ENCODE peak calls at places on chromosomes 1 and 21, in four cellular contexts. G is pons, R is NCI-H748 treated with DMSO at 0.1 percent for 48 hours, X is sciatic nerve. U is an unnamed sample.

GRCh38 chr1:213600879-213601278 is 386.9 kb upstream of the PROX1 start:
- DNase-seq in G (no peak), R (no peak), X (no peak), U (no peak)

GRCh38 chr1:26280333-26281042 is 602 bp downstream of the SH3BGRL3 start:
- DNase-seq in G (no peak), R (no peak), X (no peak), U (peak)

GRCh38 chr1:89971600-89971999 is 23.3 kb upstream of the ZNF326 start:
- DNase-seq in G (no peak), R (no peak), X (no peak), U (no peak)

GRCh38 chr21:44982558-44983244 is 42.9 kb downstream of the SLX9 start:
- DNase-seq in G (no peak), R (no peak), X (no peak), U (no peak)

GRCh38 chr1:32886828-32887414 is 630 bp downstream of the HPCA start:
- DNase-seq in G (no peak), R (no peak), X (no peak), U (no peak)

GRCh38 chr1:186715887-186716809 is 35.9 kb upstream of the PTGS2 start:
- DNase-seq in G (no peak), R (no peak), X (no peak), U (no peak)

GRCh38 chr1:183996396-183996795 is 41.1 kb downstream of the COLGALT2 start:
- DNase-seq in G (no peak), R (no peak), X (no peak), U (no peak)

GRCh38 chr1:77639056-77639455 is 43.4 kb downstream of the ZZZ3 start:
- DNase-seq in G (no peak), R (no peak), X (no peak), U (peak)

GRCh38 chr1:43705982-43706597 is 1.2 kb upstream of the ST3GAL3 start:
- DNase-seq in G (no peak), R (no peak), X (no peak), U (peak)

GRCh38 chr1:234724517-234725176 is 114.7 kb upstream of the IRF2BP2 start:
- DNase-seq in G (no peak), R (peak), X (peak), U (no peak)

GRCh38 chr1:65722461-65722860 is 70.2 kb upstream of the PDE4B start:
- DNase-seq in G (no peak), R (no peak), X (no peak), U (no peak)

GRCh38 chr1:236181059-236181458 is 38.7 kb downstream of the GPR137B start:
- DNase-seq in G (no peak), R (no peak), X (no peak), U (peak)

GRCh38 chr1:167499657-167500056 is 18.7 kb downstream of the CD247 start:
- DNase-seq in G (no peak), R (no peak), X (no peak), U (no peak)

GRCh38 chr1:235018161-235018560 is 110.5 kb downstream of the TOMM20 start:
- DNase-seq in G (no peak), R (no peak), X (peak), U (peak)

GRCh38 chr1:33274446-33274845 is 18.2 kb downstream of the ZNF362 start:
- DNase-seq in G (no peak), R (no peak), X (peak), U (no peak)

GRCh38 chr1:150981805-150982712 is at the start of gene ANXA9:
- DNase-seq in G (no peak), R (no peak), X (no peak), U (peak)

GRCh38 chr1:13766906-13767564 is 67.0 kb downstream of the PRDM2 start:
- DNase-seq in G (no peak), R (no peak), X (no peak), U (no peak)

GRCh38 chr1:90810006-90810405 is 92.9 kb upstream of the BARHL2 start:
- DNase-seq in G (no peak), R (no peak), X (no peak), U (no peak)

GRCh38 chr1:169550294-169550693 is 36.0 kb downstream of the F5 start:
- DNase-seq in G (peak), R (peak), X (no peak), U (peak)

GRCh38 chr1:94416901-94417701 is 1.1 kb upstream of the ABCD3 start:
- DNase-seq in G (peak), R (no peak), X (no peak), U (peak)

GRCh38 chr1:217311766-217312165 is 319.1 kb downstream of the GPATCH2 start:
- DNase-seq in G (peak), R (peak), X (no peak), U (no peak)

GRCh38 chr21:44925027-44925755 is 4.5 kb upstream of the ITGB2 start:
- DNase-seq in G (peak), R (no peak), X (no peak), U (no peak)

GRCh38 chr1:209029737-209030136 is 553.8 kb upstream of the CAMK1G start:
- DNase-seq in G (no peak), R (no peak), X (no peak), U (no peak)

GRCh38 chr1:27961646-27962221 is 2.0 kb downstream of the XKR8 start:
- DNase-seq in G (no peak), R (no peak), X (no peak), U (no peak)

GRCh38 chr1:64841330-64842065 is 96.6 kb downstream of the RAVER2 start:
- DNase-seq in G (no peak), R (no peak), X (no peak), U (no peak)

GRCh38 chr1:159598196-159598595 is 10.6 kb downstream of the APCS start:
- DNase-seq in G (no peak), R (no peak), X (no peak), U (peak)

GRCh38 chr1:15206418-15207030 is 40.5 kb upstream of the FHAD1 start:
- DNase-seq in G (no peak), R (no peak), X (no peak), U (no peak)

GRCh38 chr1:58249729-58250586 is 296.6 kb downstream of the OMA1 start:
- DNase-seq in G (peak), R (peak), X (no peak), U (no peak)

GRCh38 chr1:83499998-83500397 is 498.9 kb downstream of the TTLL7 start:
- DNase-seq in G (no peak), R (no peak), X (no peak), U (no peak)

GRCh38 chr1:23777979-23778814 is at the start of gene PITHD1:
- DNase-seq in G (peak), R (peak), X (peak), U (peak)

GRCh38 chr1:21624577-21625389 is 44.4 kb downstream of the RAP1GAP start:
- DNase-seq in G (peak), R (no peak), X (no peak), U (no peak)

GRCh38 chr1:198499588-198499987 is 40.9 kb downstream of the ATP6V1G3 start:
- DNase-seq in G (no peak), R (no peak), X (no peak), U (no peak)

GRCh38 chr21:39386194-39386593 is 37.3 kb upstream of the HMGN1 start:
- DNase-seq in G (peak), R (no peak), X (peak), U (peak)

GRCh38 chr1:33163621-33164071 is 18.2 kb downstream of the TRIM62 start:
- DNase-seq in G (no peak), R (no peak), X (no peak), U (no peak)

GRCh38 chr1:167344605-167345385 is 124.1 kb downstream of the POU2F1 start:
- DNase-seq in G (no peak), R (no peak), X (no peak), U (no peak)

GRCh38 chr1:15826810-15827507 is 19.5 kb upstream of the UQCRHL start:
- DNase-seq in G (no peak), R (no peak), X (no peak), U (no peak)

GRCh38 chr21:41973427-41973831 is 19.6 kb upstream of the C2CD2 start:
- DNase-seq in G (no peak), R (no peak), X (no peak), U (no peak)